ENCODE peak calls at places on chromosomes 5 and 9, in six cellular contexts. One of them, this sample, is unnamed.

GRCh38 chr5:181168595-181169118 is 21.3 kb downstream of the OR2V2 start:
- DNase-seq in body of pancreas: no peak
- DNase-seq in heart right ventricle: no peak
- DNase-seq in glutamatergic neuron: no peak
- DNase-seq in cardiac fibroblast: no peak
- DNase-seq in type B pancreatic cell: no peak
- DNase-seq in this sample: no peak

GRCh38 chr9:4334439-4334838 is 34.6 kb upstream of the GLIS3 start:
- DNase-seq in body of pancreas: peak
- DNase-seq in heart right ventricle: peak
- DNase-seq in glutamatergic neuron: no peak
- DNase-seq in cardiac fibroblast: peak
- DNase-seq in type B pancreatic cell: no peak
- DNase-seq in this sample: no peak

GRCh38 chr5:87139795-87140194 is 127.9 kb upstream of the RASA1 start:
- DNase-seq in body of pancreas: no peak
- DNase-seq in heart right ventricle: no peak
- DNase-seq in glutamatergic neuron: no peak
- DNase-seq in cardiac fibroblast: no peak
- DNase-seq in type B pancreatic cell: no peak
- DNase-seq in this sample: no peak

GRCh38 chr9:128553695-128554094 is 1.3 kb downstream of the SPTAN1 start:
- DNase-seq in body of pancreas: no peak
- DNase-seq in heart right ventricle: no peak
- DNase-seq in glutamatergic neuron: no peak
- DNase-seq in cardiac fibroblast: peak
- DNase-seq in type B pancreatic cell: no peak
- DNase-seq in this sample: no peak

GRCh38 chr9:96270236-96270635 is 31.7 kb downstream of the HSD17B3 start:
- DNase-seq in body of pancreas: no peak
- DNase-seq in heart right ventricle: no peak
- DNase-seq in glutamatergic neuron: no peak
- DNase-seq in cardiac fibroblast: no peak
- DNase-seq in type B pancreatic cell: no peak
- DNase-seq in this sample: no peak

GRCh38 chr9:70761139-70761538 is 346.7 kb upstream of the KLF9 start:
- DNase-seq in body of pancreas: no peak
- DNase-seq in heart right ventricle: no peak
- DNase-seq in glutamatergic neuron: no peak
- DNase-seq in cardiac fibroblast: peak
- DNase-seq in type B pancreatic cell: no peak
- DNase-seq in this sample: no peak

GRCh38 chr5:60346391-60346790 is 353.6 kb downstream of the DEPDC1B start:
- DNase-seq in body of pancreas: no peak
- DNase-seq in heart right ventricle: no peak
- DNase-seq in glutamatergic neuron: no peak
- DNase-seq in cardiac fibroblast: no peak
- DNase-seq in type B pancreatic cell: no peak
- DNase-seq in this sample: no peak

GRCh38 chr5:14816999-14817761 is 54.4 kb downstream of the ANKH start:
- DNase-seq in body of pancreas: no peak
- DNase-seq in heart right ventricle: no peak
- DNase-seq in glutamatergic neuron: no peak
- DNase-seq in cardiac fibroblast: peak
- DNase-seq in type B pancreatic cell: no peak
- DNase-seq in this sample: no peak

GRCh38 chr9:127754099-127754760 is 19.1 kb upstream of the TOR2A start:
- DNase-seq in body of pancreas: no peak
- DNase-seq in heart right ventricle: no peak
- DNase-seq in glutamatergic neuron: peak
- DNase-seq in cardiac fibroblast: no peak
- DNase-seq in type B pancreatic cell: no peak
- DNase-seq in this sample: no peak

GRCh38 chr9:36664806-36665205 is 92.1 kb downstream of the MELK start:
- DNase-seq in body of pancreas: no peak
- DNase-seq in heart right ventricle: no peak
- DNase-seq in glutamatergic neuron: no peak
- DNase-seq in cardiac fibroblast: no peak
- DNase-seq in type B pancreatic cell: no peak
- DNase-seq in this sample: no peak

GRCh38 chr9:69649566-69650260 is 22.5 kb downstream of the APBA1 start:
- DNase-seq in body of pancreas: no peak
- DNase-seq in heart right ventricle: no peak
- DNase-seq in glutamatergic neuron: no peak
- DNase-seq in cardiac fibroblast: peak
- DNase-seq in type B pancreatic cell: no peak
- DNase-seq in this sample: no peak

GRCh38 chr9:34380034-34380510 is 3.4 kb upstream of the MYORG start:
- DNase-seq in body of pancreas: no peak
- DNase-seq in heart right ventricle: no peak
- DNase-seq in glutamatergic neuron: no peak
- DNase-seq in cardiac fibroblast: no peak
- DNase-seq in type B pancreatic cell: no peak
- DNase-seq in this sample: peak

GRCh38 chr5:9878196-9878595 is 248.0 kb upstream of the TAS2R1 start:
- DNase-seq in body of pancreas: no peak
- DNase-seq in heart right ventricle: no peak
- DNase-seq in glutamatergic neuron: no peak
- DNase-seq in cardiac fibroblast: no peak
- DNase-seq in type B pancreatic cell: no peak
- DNase-seq in this sample: no peak

GRCh38 chr5:175035882-175036533 is 311.6 kb downstream of the MSX2 start:
- DNase-seq in body of pancreas: no peak
- DNase-seq in heart right ventricle: no peak
- DNase-seq in glutamatergic neuron: no peak
- DNase-seq in cardiac fibroblast: no peak
- DNase-seq in type B pancreatic cell: no peak
- DNase-seq in this sample: no peak

GRCh38 chr5:155735388-155735787 is 591.6 kb upstream of the SGCD start:
- DNase-seq in body of pancreas: peak
- DNase-seq in heart right ventricle: peak
- DNase-seq in glutamatergic neuron: no peak
- DNase-seq in cardiac fibroblast: no peak
- DNase-seq in type B pancreatic cell: no peak
- DNase-seq in this sample: no peak

GRCh38 chr5:77143998-77144836 is 57.1 kb upstream of the ZBED3 start:
- DNase-seq in body of pancreas: peak
- DNase-seq in heart right ventricle: peak
- DNase-seq in glutamatergic neuron: peak
- DNase-seq in cardiac fibroblast: peak
- DNase-seq in type B pancreatic cell: no peak
- DNase-seq in this sample: peak

GRCh38 chr9:124695280-124695890 is 75.7 kb downstream of the NR6A1 start:
- DNase-seq in body of pancreas: no peak
- DNase-seq in heart right ventricle: no peak
- DNase-seq in glutamatergic neuron: no peak
- DNase-seq in cardiac fibroblast: no peak
- DNase-seq in type B pancreatic cell: no peak
- DNase-seq in this sample: no peak

GRCh38 chr5:756171-756570 is 28.4 kb downstream of the ZDHHC11B start:
- DNase-seq in body of pancreas: peak
- DNase-seq in heart right ventricle: peak
- DNase-seq in glutamatergic neuron: no peak
- DNase-seq in cardiac fibroblast: no peak
- DNase-seq in type B pancreatic cell: peak
- DNase-seq in this sample: peak

GRCh38 chr5:173299820-173300219 is 28.4 kb downstream of the STC2 start:
- DNase-seq in body of pancreas: no peak
- DNase-seq in heart right ventricle: no peak
- DNase-seq in glutamatergic neuron: no peak
- DNase-seq in cardiac fibroblast: no peak
- DNase-seq in type B pancreatic cell: no peak
- DNase-seq in this sample: no peak

GRCh38 chr5:94266170-94266569 is 352.2 kb downstream of the KIAA0825 start:
- DNase-seq in body of pancreas: no peak
- DNase-seq in heart right ventricle: no peak
- DNase-seq in glutamatergic neuron: no peak
- DNase-seq in cardiac fibroblast: no peak
- DNase-seq in type B pancreatic cell: no peak
- DNase-seq in this sample: no peak

GRCh38 chr5:158716668-158717067 is 383.0 kb downstream of the EBF1 start:
- DNase-seq in body of pancreas: no peak
- DNase-seq in heart right ventricle: no peak
- DNase-seq in glutamatergic neuron: no peak
- DNase-seq in cardiac fibroblast: no peak
- DNase-seq in type B pancreatic cell: no peak
- DNase-seq in this sample: no peak

GRCh38 chr9:69307446-69308216 is 17.4 kb upstream of the ENTREP1 start:
- DNase-seq in body of pancreas: no peak
- DNase-seq in heart right ventricle: no peak
- DNase-seq in glutamatergic neuron: no peak
- DNase-seq in cardiac fibroblast: peak
- DNase-seq in type B pancreatic cell: no peak
- DNase-seq in this sample: no peak

GRCh38 chr9:122526602-122527001 is 491 bp downstream of the OR1N1 start:
- DNase-seq in body of pancreas: no peak
- DNase-seq in heart right ventricle: no peak
- DNase-seq in glutamatergic neuron: no peak
- DNase-seq in cardiac fibroblast: no peak
- DNase-seq in type B pancreatic cell: no peak
- DNase-seq in this sample: no peak

GRCh38 chr5:172098883-172099282 is 89.1 kb downstream of the STK10 start:
- DNase-seq in body of pancreas: no peak
- DNase-seq in heart right ventricle: no peak
- DNase-seq in glutamatergic neuron: no peak
- DNase-seq in cardiac fibroblast: no peak
- DNase-seq in type B pancreatic cell: no peak
- DNase-seq in this sample: no peak

GRCh38 chr9:99635032-99635431 is 186.7 kb upstream of the NR4A3 start:
- DNase-seq in body of pancreas: no peak
- DNase-seq in heart right ventricle: no peak
- DNase-seq in glutamatergic neuron: no peak
- DNase-seq in cardiac fibroblast: no peak
- DNase-seq in type B pancreatic cell: no peak
- DNase-seq in this sample: no peak

GRCh38 chr9:132838291-132838690 is 39.8 kb downstream of the AK8 start:
- DNase-seq in body of pancreas: no peak
- DNase-seq in heart right ventricle: no peak
- DNase-seq in glutamatergic neuron: no peak
- DNase-seq in cardiac fibroblast: no peak
- DNase-seq in type B pancreatic cell: no peak
- DNase-seq in this sample: no peak

GRCh38 chr5:134466241-134467069 is 54.8 kb upstream of the CDKN2AIPNL start:
- DNase-seq in body of pancreas: peak
- DNase-seq in heart right ventricle: peak
- DNase-seq in glutamatergic neuron: peak
- DNase-seq in cardiac fibroblast: peak
- DNase-seq in type B pancreatic cell: peak
- DNase-seq in this sample: peak

DNA sequence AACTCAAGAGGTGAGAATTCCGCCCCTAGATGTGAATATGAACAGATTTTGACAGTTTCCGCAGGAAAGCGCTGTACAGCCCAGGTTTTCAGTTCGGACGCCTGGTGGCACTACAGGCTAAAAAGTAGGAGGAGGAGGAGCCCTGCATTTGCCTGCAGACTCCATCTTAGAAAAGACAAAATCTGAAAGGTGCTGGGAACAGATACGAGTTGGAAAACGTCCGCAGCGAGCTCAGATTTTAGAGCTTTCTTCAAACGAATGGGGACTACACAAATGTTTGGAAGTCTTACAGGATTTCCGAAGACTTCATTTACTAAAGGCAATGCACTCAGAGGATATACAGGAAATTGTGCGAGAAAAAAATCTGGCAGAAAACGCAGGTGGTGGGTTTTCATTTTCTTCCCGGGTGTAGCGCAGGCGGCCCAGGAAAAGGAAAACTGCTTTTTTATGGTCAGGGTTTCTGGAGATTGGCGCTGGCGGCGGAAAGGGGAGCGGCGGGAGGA is 9.9 kb upstream of the PCDHB2 start:
- DNase-seq in body of pancreas: peak
- DNase-seq in heart right ventricle: no peak
- DNase-seq in glutamatergic neuron: peak
- DNase-seq in cardiac fibroblast: peak
- DNase-seq in type B pancreatic cell: no peak
- DNase-seq in this sample: no peak
- TF ChIP-seq CTCF in body of pancreas: peak
- TF ChIP-seq CTCF in heart right ventricle: peak
- TF ChIP-seq CTCF in glutamatergic neuron: no peak
- TF ChIP-seq CTCF in cardiac fibroblast: peak
- TF ChIP-seq CTCF in type B pancreatic cell: peak
- TF ChIP-seq CTCF in this sample: peak

DNA sequence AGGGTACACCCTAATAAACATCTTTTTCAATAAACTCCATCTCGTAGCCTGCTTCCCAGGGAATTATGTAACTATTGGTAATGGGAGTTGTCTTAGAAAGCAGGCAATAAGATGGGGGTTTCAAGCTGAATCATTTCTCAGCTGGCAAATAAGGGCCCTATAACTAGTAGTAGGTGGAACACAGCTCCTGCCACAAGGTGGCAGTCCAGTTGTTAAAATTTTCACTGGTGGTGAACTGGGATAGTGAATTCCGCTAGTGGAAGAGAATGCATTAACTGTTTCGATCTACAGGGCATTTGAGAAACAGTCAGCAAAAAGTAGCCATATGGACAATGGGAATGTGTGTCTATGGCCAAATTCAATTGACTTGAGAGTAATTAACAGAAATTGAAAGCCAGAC is 27.7 kb downstream of the PCDHB15 start:
- DNase-seq in body of pancreas: no peak
- DNase-seq in heart right ventricle: no peak
- DNase-seq in glutamatergic neuron: no peak
- DNase-seq in cardiac fibroblast: no peak
- DNase-seq in type B pancreatic cell: no peak
- DNase-seq in this sample: no peak
- TF ChIP-seq CTCF in body of pancreas: no peak
- TF ChIP-seq CTCF in heart right ventricle: no peak
- TF ChIP-seq CTCF in glutamatergic neuron: no peak
- TF ChIP-seq CTCF in cardiac fibroblast: no peak
- TF ChIP-seq CTCF in type B pancreatic cell: peak
- TF ChIP-seq CTCF in this sample: no peak

GRCh38 chr5:58460727-58461286 is 921 bp upstream of the PLK2 start:
- DNase-seq in body of pancreas: peak
- DNase-seq in heart right ventricle: peak
- DNase-seq in glutamatergic neuron: peak
- DNase-seq in cardiac fibroblast: peak
- DNase-seq in type B pancreatic cell: peak
- DNase-seq in this sample: peak

GRCh38 chr5:58459276-58459859 is 518 bp downstream of the PLK2 start:
- DNase-seq in body of pancreas: peak
- DNase-seq in heart right ventricle: peak
- DNase-seq in glutamatergic neuron: peak
- DNase-seq in cardiac fibroblast: peak
- DNase-seq in type B pancreatic cell: no peak
- DNase-seq in this sample: peak

GRCh38 chr5:58458851-58459275 is 1.0 kb downstream of the PLK2 start:
- DNase-seq in body of pancreas: no peak
- DNase-seq in heart right ventricle: no peak
- DNase-seq in glutamatergic neuron: no peak
- DNase-seq in cardiac fibroblast: peak
- DNase-seq in type B pancreatic cell: no peak
- DNase-seq in this sample: no peak

GRCh38 chr5:58462154-58462553 is 2.3 kb upstream of the PLK2 start:
- DNase-seq in body of pancreas: peak
- DNase-seq in heart right ventricle: no peak
- DNase-seq in glutamatergic neuron: no peak
- DNase-seq in cardiac fibroblast: peak
- DNase-seq in type B pancreatic cell: no peak
- DNase-seq in this sample: no peak

GRCh38 chr5:58459860-58460726 is at the start of gene PLK2:
- DNase-seq in body of pancreas: peak
- DNase-seq in heart right ventricle: peak
- DNase-seq in glutamatergic neuron: peak
- DNase-seq in cardiac fibroblast: peak
- DNase-seq in type B pancreatic cell: peak
- DNase-seq in this sample: peak
- TF ChIP-seq CTCF in body of pancreas: peak
- TF ChIP-seq CTCF in heart right ventricle: peak
- TF ChIP-seq CTCF in glutamatergic neuron: no peak
- TF ChIP-seq CTCF in cardiac fibroblast: peak
- TF ChIP-seq CTCF in type B pancreatic cell: peak
- TF ChIP-seq CTCF in this sample: no peak

GRCh38 chr5:138752341-138752950 is 779 bp upstream of the CTNNA1 start:
- DNase-seq in body of pancreas: peak
- DNase-seq in heart right ventricle: no peak
- DNase-seq in glutamatergic neuron: no peak
- DNase-seq in cardiac fibroblast: peak
- DNase-seq in type B pancreatic cell: no peak
- DNase-seq in this sample: no peak
- TF ChIP-seq CTCF in body of pancreas: peak
- TF ChIP-seq CTCF in heart right ventricle: peak
- TF ChIP-seq CTCF in glutamatergic neuron: no peak
- TF ChIP-seq CTCF in cardiac fibroblast: no peak
- TF ChIP-seq CTCF in type B pancreatic cell: peak
- TF ChIP-seq CTCF in this sample: peak

This sample was measured in osteocyte.